ENCODE peak calls at places on chromosomes 11 and 22, in six cellular contexts. O is pancreas; G is CD8-positive, alpha-beta T cell; L is psoas muscle; Q is breast epithelium; K is left ventricle myocardium inferior. F is an unnamed sample.

GRCh38 chr11:64501500-64502427 is 89.3 kb upstream of the SLC22A12 start:
- DNase-seq in Q (no peak), G (no peak), K (no peak), O (no peak), L (no peak), F (no peak)

GRCh38 chr11:2734181-2735052 is 34.6 kb upstream of the KCNQ1OT1 start:
- DNase-seq in L (peak; percentile 49), O (no peak), G (no peak), K (no peak), Q (no peak), F (no peak)

GRCh38 chr11:61555051-61555969 is 25.6 kb downstream of the SYT7 start:
- DNase-seq in O (no peak), L (no peak), Q (no peak), K (no peak), G (no peak), F (no peak)

GRCh38 chr22:46803031-46803880 is 40.8 kb downstream of the TBC1D22A start:
- DNase-seq in K (peak; percentile 51), Q (peak; percentile 18), G (peak; percentile 71), L (peak; percentile 67), O (peak; percentile 67), F (no peak)

GRCh38 chr22:22576244-22576988 is 17.4 kb upstream of the PRAME start:
- DNase-seq in L (peak; percentile 64), Q (no peak), O (peak; percentile 50), K (peak; percentile 55), G (peak; percentile 33), F (no peak)

GRCh38 chr11:131284041-131284440 is 86.4 kb upstream of the NTM start:
- DNase-seq in G (no peak), L (no peak), Q (no peak), K (no peak), O (no peak), F (no peak)

GRCh38 chr11:6457581-6458320 is 16.0 kb downstream of the TRIM3 start:
- DNase-seq in L (no peak), Q (no peak), G (no peak), K (no peak), O (no peak), F (no peak)

GRCh38 chr22:37193629-37194191 is 5.7 kb upstream of the C1QTNF6 start:
- DNase-seq in K (no peak), O (no peak), Q (no peak), L (peak; percentile 4), G (peak; percentile 40), F (no peak)

GRCh38 chr11:47590026-47590861 is 3.8 kb downstream of the FAM180B start:
- DNase-seq in K (no peak), G (no peak), O (no peak), Q (no peak), L (no peak), F (no peak)

GRCh38 chr11:74822187-74822586 is 73.5 kb downstream of the RNF169 start:
- DNase-seq in L (no peak), Q (no peak), G (no peak), K (no peak), O (no peak), F (no peak)

GRCh38 chr11:119307219-119307618 is 9.7 kb downstream of the MCAM start:
- DNase-seq in K (no peak), Q (no peak), G (no peak), L (no peak), O (no peak), F (no peak)
- TF ChIP-seq CTCF in K (peak; percentile 27), Q (no peak), G (no peak), L (peak; percentile 27), O (no peak), F (no peak)

GRCh38 chr22:49650336-49651241 is 177.1 kb downstream of the BRD1 start:
- DNase-seq in K (peak; percentile 6), L (peak; percentile 13), Q (no peak), O (no peak), G (no peak), F (no peak)
- H3K4me1 ChIP-seq in K (peaks cover 15% of the 10 kb centered on the region), L (no peaks in the 10 kb centered on the region), Q (no peaks in the 10 kb centered on the region), O (no peaks in the 10 kb centered on the region), G (peaks cover 12% of the 10 kb centered on the region), F (no peaks in the 10 kb centered on the region)

GRCh38 chr11:112364962-112365481 is 104.4 kb upstream of the PLET1 start:
- DNase-seq in K (no peak), O (no peak), Q (no peak), L (no peak), G (no peak), F (peak; percentile 85)

GRCh38 chr11:112368402-112368801 is 107.7 kb upstream of the PLET1 start:
- DNase-seq in G (no peak), K (no peak), O (no peak), L (no peak), Q (no peak), F (peak; percentile 22)

GRCh38 chr11:112366777-112367176 is 106.1 kb upstream of the PLET1 start:
- DNase-seq in Q (no peak), K (no peak), G (no peak), O (no peak), L (no peak), F (peak; percentile 37)

GRCh38 chr11:112367453-112367852 is 106.8 kb upstream of the PLET1 start:
- DNase-seq in O (no peak), K (no peak), Q (no peak), L (no peak), G (no peak), F (peak; percentile 32)

GRCh38 chr11:112366012-112366411 is 105.4 kb upstream of the PLET1 start:
- DNase-seq in K (no peak), L (no peak), Q (no peak), G (no peak), O (no peak), F (peak; percentile 65)
- H3K27ac ChIP-seq in K (no peak overlapping the region), L (no peak overlapping the region), Q (no peak overlapping the region), G (no peak overlapping the region), O (no peak overlapping the region), F (peak overlapping the region; percentile 78)

GRCh38 chr11:1310772-1311468 is 1.5 kb upstream of the TOLLIP start:
- DNase-seq in G (peak; percentile 66), K (no peak), L (no peak), Q (no peak), O (peak; percentile 13), F (no peak)
- TF ChIP-seq CTCF in G (no peak), K (no peak), L (no peak), Q (no peak), O (no peak), F (no peak)

GRCh38 chr11:12458042-12458441 is 80.7 kb downstream of the PARVA start:
- DNase-seq in O (no peak), K (no peak), G (no peak), Q (no peak), L (no peak), F (no peak)
- H3K4me1 ChIP-seq in O (no peaks in the 10 kb centered on the region), K (peaks cover 88% of the 10 kb centered on the region), G (no peaks in the 10 kb centered on the region), Q (no peaks in the 10 kb centered on the region), L (no peaks in the 10 kb centered on the region), F (peaks cover 60% of the 10 kb centered on the region)

DNA sequence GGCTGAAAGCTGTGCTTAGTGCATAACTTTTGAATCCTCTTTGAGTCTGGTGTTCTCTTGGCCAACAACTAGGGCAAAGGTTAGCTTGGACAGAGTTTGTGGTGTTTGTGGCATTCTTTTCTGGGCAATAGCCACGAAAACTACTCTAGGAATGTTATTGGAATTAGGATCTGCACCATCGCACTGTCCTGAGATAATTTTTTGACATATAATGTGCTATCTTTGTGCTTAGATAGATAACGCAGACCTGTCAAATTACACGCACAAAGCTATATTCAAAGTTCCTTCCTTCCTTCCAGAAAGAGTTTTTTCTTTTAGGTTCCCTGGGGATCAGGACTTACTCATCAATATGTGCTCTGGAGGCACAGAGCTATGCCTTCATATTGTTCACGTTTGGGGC is 166.8 kb upstream of the MTMR2 start:
- DNase-seq in O (no peak), K (no peak), Q (no peak), L (no peak), G (no peak), F (no peak)
- H3K27ac ChIP-seq in O (no peak overlapping the region), K (no peak overlapping the region), Q (peak overlapping the region; percentile 95), L (no peak overlapping the region), G (no peak overlapping the region), F (no peak overlapping the region)